ENCODE peak calls at places on chromosomes 3 and 15, in eight cellular contexts. Q, M, S, O, Y, U, L and H are unnamed samples.
A peak's percentile ranks its signal among the peaks of the same experiment; 100 is the strongest.

GRCh38 chr3:144470646-144471045 is 499.0 kb downstream of the DIPK2A start:
- DNase-seq in Y (no peak), M (no peak), U (no peak), L (no peak), Q (no peak), S (no peak), O (no peak), H (no peak)

GRCh38 chr3:81643721-81644120 is 117.7 kb downstream of the GBE1 start:
- DNase-seq in U (no peak), S (peak; percentile 45), O (no peak), Y (no peak), M (no peak), Q (no peak), L (no peak), H (no peak)

GRCh38 chr15:48330045-48330840 is 986 bp upstream of the DUT start:
- DNase-seq in L (no peak), O (no peak), Q (peak; percentile 9), Y (no peak), M (no peak), S (peak; percentile 35), U (no peak), H (no peak)

GRCh38 chr3:72855001-72855400 is 6.8 kb upstream of the SHQ1 start:
- DNase-seq in U (no peak), L (no peak), S (no peak), Q (no peak), O (no peak), Y (no peak), M (no peak), H (no peak)

GRCh38 chr3:139204756-139205155 is 139.1 kb upstream of the MRPS22 start:
- DNase-seq in O (no peak), S (no peak), M (no peak), Y (no peak), Q (peak; percentile 52), U (no peak), L (no peak), H (no peak)

GRCh38 chr15:58555168-58556027 is 123.6 kb downstream of the LIPC start:
- DNase-seq in Q (no peak), S (peak; percentile 23), O (peak; percentile 82), U (no peak), M (no peak), Y (no peak), L (no peak), H (no peak)

GRCh38 chr3:151421956-151422355 is 37.4 kb upstream of the P2RY12 start:
- DNase-seq in L (no peak), M (no peak), Y (no peak), U (no peak), Q (no peak), S (no peak), O (no peak), H (no peak)

GRCh38 chr3:172675371-172676193 is 35.3 kb downstream of the NCEH1 start:
- DNase-seq in M (no peak), O (peak; percentile 47), S (peak; percentile 64), Q (peak; percentile 52), L (no peak), U (no peak), Y (no peak), H (no peak)

GRCh38 chr3:46353639-46354410 is at the start of gene CCR2:
- DNase-seq in L (no peak), Q (no peak), M (no peak), O (no peak), Y (no peak), U (no peak), S (no peak), H (no peak)

GRCh38 chr15:40906947-40907802 is 12.9 kb downstream of the VPS18 start:
- DNase-seq in M (no peak), Q (peak; percentile 35), L (no peak), U (no peak), Y (no peak), O (peak; percentile 61), S (no peak), H (no peak)

GRCh38 chr3:45123030-45123429 is 23.1 kb downstream of the CDCP1 start:
- DNase-seq in Q (peak; percentile 94), S (no peak), U (no peak), Y (no peak), L (no peak), M (no peak), O (no peak), H (peak; percentile 94)

GRCh38 chr3:87148020-87148419 is 79.1 kb upstream of the CHMP2B start:
- DNase-seq in Q (no peak), L (no peak), S (no peak), O (no peak), Y (no peak), U (no peak), M (no peak), H (no peak)

GRCh38 chr3:25144430-25144829 is 283.6 kb upstream of the RARB start:
- DNase-seq in Q (no peak), O (no peak), M (no peak), U (no peak), L (no peak), Y (no peak), S (no peak), H (no peak)

GRCh38 chr15:73873889-73874511 is 636 bp downstream of the TBC1D21 start:
- DNase-seq in O (peak; percentile 65), Q (peak; percentile 25), M (no peak), U (no peak), S (peak; percentile 63), Y (peak; percentile 17), L (no peak), H (peak; percentile 18)

GRCh38 chr3:150349314-150350097 is 58.6 kb upstream of the TSC22D2 start:
- DNase-seq in Y (no peak), U (peak; percentile 55), O (peak; percentile 62), L (no peak), M (peak; percentile 82), S (peak; percentile 66), Q (no peak), H (no peak)

GRCh38 chr3:160379628-160380214 is 19.3 kb downstream of the IFT80 start:
- DNase-seq in S (no peak), U (no peak), O (no peak), L (no peak), Y (no peak), Q (peak; percentile 42), M (no peak), H (no peak)

GRCh38 chr3:17500618-17501017 is 241.8 kb downstream of the TBC1D5 start:
- DNase-seq in S (no peak), M (no peak), U (no peak), O (no peak), Q (peak; percentile 31), L (no peak), Y (no peak), H (no peak)

GRCh38 chr3:28612232-28612631 is 263.6 kb upstream of the AZI2 start:
- DNase-seq in O (no peak), S (no peak), M (no peak), Y (no peak), L (no peak), Q (no peak), U (no peak), H (no peak)

GRCh38 chr15:74410502-74410901 is 23.3 kb downstream of the SEMA7A start:
- DNase-seq in O (no peak), M (no peak), Q (no peak), Y (no peak), S (no peak), U (no peak), L (no peak), H (no peak)

GRCh38 chr3:50623840-50624474 is 7.0 kb downstream of the MAPKAPK3 start:
- DNase-seq in Q (no peak), M (no peak), U (peak; percentile 64), L (no peak), S (no peak), Y (no peak), O (no peak), H (no peak)

GRCh38 chr3:190345027-190345821 is 23.0 kb upstream of the CLDN1 start:
- DNase-seq in Y (peak; percentile 54), O (no peak), Q (peak; percentile 100), M (no peak), U (no peak), S (peak; percentile 7), L (no peak), H (peak; percentile 85)

DNA sequence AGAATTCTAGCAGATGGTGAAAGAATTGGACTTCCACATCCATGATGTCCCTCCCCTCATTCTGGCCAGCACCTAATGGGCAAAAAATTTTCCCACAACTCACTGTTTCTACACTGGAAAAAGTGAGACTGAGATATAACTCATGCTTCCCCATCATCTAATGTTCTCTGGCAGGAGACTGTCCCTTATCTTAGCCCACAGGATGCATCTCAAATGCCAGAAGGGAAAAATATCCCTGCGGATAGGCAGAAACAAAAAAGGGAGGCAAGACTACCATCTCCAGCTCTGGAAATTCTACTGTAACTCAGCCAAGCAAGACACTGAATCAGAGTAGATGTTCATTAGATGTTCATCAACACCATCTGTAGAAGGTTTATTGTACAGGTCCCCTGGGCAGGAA is 58.6 kb downstream of the DLG1 start:
- DNase-seq in Y (no peak), M (no peak), L (no peak), O (no peak), Q (no peak), U (no peak), S (no peak), H (no peak)
- H3K9me3 ChIP-seq in Y (no peaks in the 10 kb centered on the region), M (peaks cover 8% of the 10 kb centered on the region), L (peaks cover 4% of the 10 kb centered on the region), O (peaks cover 60% of the 10 kb centered on the region), Q (peaks cover 22% of the 10 kb centered on the region), U (peaks cover 23% of the 10 kb centered on the region), S (no peaks in the 10 kb centered on the region), H (peaks cover 14% of the 10 kb centered on the region)

DNA sequence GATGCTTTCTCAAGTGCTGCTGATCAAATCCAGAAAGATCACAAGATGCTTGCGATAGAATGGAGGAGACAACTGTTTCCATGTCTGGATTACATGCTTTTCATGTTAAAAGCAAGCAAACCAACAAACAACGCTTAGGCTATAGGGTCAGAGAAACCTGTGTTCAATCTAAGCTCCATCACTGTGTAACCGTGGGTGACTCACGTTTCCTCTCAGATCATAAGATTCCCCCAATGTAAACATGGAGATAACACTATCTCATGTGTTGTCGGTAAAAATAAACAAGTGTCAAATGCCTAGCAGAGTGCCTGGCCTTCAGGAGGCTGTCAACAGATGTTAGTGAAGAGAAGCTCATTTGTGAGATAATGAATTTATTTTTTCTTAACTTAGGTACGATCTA is 907.8 kb downstream of the NTRK3 start:
- DNase-seq in Q (no peak), M (no peak), U (no peak), Y (no peak), S (no peak), L (no peak), O (peak; percentile 47), H (no peak)
- H3K9me3 ChIP-seq in Q (no peaks in the 10 kb centered on the region), M (peaks cover 1% of the 10 kb centered on the region), U (no peaks in the 10 kb centered on the region), Y (no peaks in the 10 kb centered on the region), S (no peaks in the 10 kb centered on the region), L (no peaks in the 10 kb centered on the region), O (no peaks in the 10 kb centered on the region), H (no peaks in the 10 kb centered on the region)

GRCh38 chr3:178517665-178518366 is 18.4 kb upstream of the KCNMB2 start:
- DNase-seq in L (no peak), M (no peak), Q (no peak), U (no peak), Y (no peak), O (no peak), S (no peak), H (no peak)
- H3K9me3 ChIP-seq in L (no peaks in the 10 kb centered on the region), M (no peaks in the 10 kb centered on the region), Q (no peaks in the 10 kb centered on the region), U (no peaks in the 10 kb centered on the region), Y (no peaks in the 10 kb centered on the region), O (no peaks in the 10 kb centered on the region), S (no peaks in the 10 kb centered on the region), H (no peaks in the 10 kb centered on the region)

DNA sequence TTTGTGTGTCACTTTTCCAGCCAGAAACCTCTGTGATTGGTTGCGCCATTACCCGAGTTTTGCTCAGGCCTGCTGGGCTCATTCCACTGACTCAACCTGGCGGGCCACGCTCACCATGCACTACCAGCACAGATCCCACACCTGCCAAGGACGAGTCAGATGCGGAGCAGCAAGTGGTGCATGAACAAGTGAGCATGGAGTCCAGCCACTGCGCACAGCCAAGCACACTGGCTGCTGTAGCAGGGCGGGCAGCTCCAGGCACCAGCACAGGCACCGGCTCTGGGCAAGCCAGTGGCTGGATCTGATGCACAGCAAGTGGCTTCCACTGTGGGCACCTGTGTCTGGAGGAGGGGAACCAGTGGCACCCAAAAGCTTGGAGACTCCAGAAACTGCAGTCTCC is 110.4 kb downstream of the CBLB start:
- DNase-seq in S (no peak), L (no peak), O (peak; percentile 44), M (no peak), Y (no peak), Q (no peak), U (peak; percentile 46), H (no peak)
- H3K9me3 ChIP-seq in S (no peaks in the 10 kb centered on the region), L (no peaks in the 10 kb centered on the region), O (peaks cover 56% of the 10 kb centered on the region), M (peaks cover 2% of the 10 kb centered on the region), Y (no peaks in the 10 kb centered on the region), Q (peaks cover 7% of the 10 kb centered on the region), U (no peaks in the 10 kb centered on the region), H (peaks cover 24% of the 10 kb centered on the region)